ENCODE peak calls at places on chromosomes 16 and 17, in nine cellular contexts. A is progenitor cell of endocrine pancreas; V is choroid plexus epithelial cell; H is stimulated activated CD8-positive, alpha-beta memory T cell treated with anti-CD3 and anti-CD28 coated beads, Interleukin-4, amount 100 ng/mL, for 1 hour; K is ELR; F is brain microvascular endothelial cell; Q is CD4-positive, CD25-positive, alpha-beta regulatory T cell; W is EL; E is left ventricle myocardium inferior. X is an unnamed sample.

GRCh38 chr16:2787961-2788360 is 601 bp upstream of the PRSS33 start:
- DNase-seq in A (no peak), V (no peak), H (no peak), K (no peak), F (no peak), Q (no peak), W (no peak), E (no peak), X (no peak)

GRCh38 chr17:79834575-79835469 is 4.4 kb downstream of the CBX4 start:
- DNase-seq in A (no peak), V (no peak), H (no peak), K (no peak), F (no peak), Q (no peak), W (no peak), E (no peak), X (no peak)

GRCh38 chr17:67779098-67779672 is 46.1 kb upstream of the BPTF start:
- DNase-seq in A (no peak), V (peak; percentile 92), H (no peak), K (peak; percentile 63), F (peak; percentile 87), Q (no peak), W (peak; percentile 45), E (peak; percentile 42), X (no peak)

GRCh38 chr16:4682084-4682581 is 11.2 kb upstream of the NUDT16L1 start:
- DNase-seq in A (no peak), V (no peak), H (no peak), K (no peak), F (no peak), Q (no peak), W (no peak), E (no peak), X (no peak)

GRCh38 chr17:66508896-66509843 is 206.8 kb downstream of the PRKCA start:
- DNase-seq in A (no peak), V (peak; percentile 79), H (no peak), K (peak; percentile 86), F (peak; percentile 52), Q (no peak), W (peak; percentile 83), E (no peak), X (peak; percentile 73)

GRCh38 chr17:75695141-75695829 is 26.0 kb upstream of the ITGB4 start:
- DNase-seq in A (no peak), V (peak; percentile 39), H (no peak), K (peak; percentile 97), F (no peak), Q (no peak), W (peak; percentile 80), E (no peak), X (no peak)

GRCh38 chr17:9020824-9021157 is 519 bp upstream of the NTN1 start:
- DNase-seq in A (no peak), V (no peak), H (no peak), K (no peak), F (no peak), Q (no peak), W (no peak), E (no peak), X (no peak)

GRCh38 chr16:3259097-3259496 is 2.7 kb upstream of the MEFV start:
- DNase-seq in A (no peak), V (no peak), H (no peak), K (no peak), F (no peak), Q (no peak), W (peak; percentile 32), E (no peak), X (no peak)

GRCh38 chr16:58051296-58051695 is 25.7 kb downstream of the MMP15 start:
- DNase-seq in A (no peak), V (no peak), H (no peak), K (no peak), F (no peak), Q (no peak), W (no peak), E (no peak), X (no peak)

GRCh38 chr17:43388198-43389021 is 10.4 kb upstream of the ARL4D start:
- DNase-seq in A (peak; percentile 80), V (peak; percentile 96), H (peak; percentile 79), K (peak; percentile 95), F (peak; percentile 92), Q (peak; percentile 94), W (peak; percentile 94), E (peak; percentile 92), X (peak; percentile 77)

GRCh38 chr17:43673516-43674323 is 12.0 kb upstream of the MEOX1 start:
- DNase-seq in A (peak; percentile 72), V (peak; percentile 75), H (peak; percentile 63), K (peak; percentile 80), F (peak; percentile 68), Q (peak; percentile 69), W (peak; percentile 65), E (peak; percentile 76), X (peak; percentile 50)

GRCh38 chr17:30244853-30245385 is 9.4 kb upstream of the SLC6A4 start:
- DNase-seq in A (no peak), V (peak; percentile 37), H (no peak), K (peak; percentile 94), F (peak; percentile 79), Q (no peak), W (peak; percentile 91), E (no peak), X (no peak)

GRCh38 chr17:21680366-21680765 is 12.0 kb upstream of the KCNJ18 start:
- DNase-seq in A (no peak), V (no peak), H (no peak), K (no peak), F (no peak), Q (no peak), W (no peak), E (no peak), X (no peak)

GRCh38 chr16:4105848-4106247 is 10.4 kb downstream of the ADCY9 start:
- DNase-seq in A (no peak), V (no peak), H (no peak), K (no peak), F (no peak), Q (no peak), W (no peak), E (no peak), X (no peak)

GRCh38 chr17:78284146-78284545 is 52.7 kb downstream of the TMEM235 start:
- DNase-seq in A (no peak), V (peak; percentile 99), H (no peak), K (no peak), F (peak; percentile 24), Q (no peak), W (no peak), E (no peak), X (no peak)